ENCODE peak calls at places on chromosome 3, in five cellular contexts. U is SK-MEL-5; H is stimulated activated CD4-positive, alpha-beta T cell treated with anti-CD3 and anti-CD28 coated beads, TNF-alpha, amount 100 ng/mL, for 4 hours; W is Panc1; O is HEK293T. E is an unnamed sample.
A peak's percentile ranks its signal among the peaks of the same experiment; 100 is the strongest.

GRCh38 chr3:184556502-184557347 is 4.9 kb upstream of the EPHB3 start:
- DNase-seq in H (no peak), W (no peak), O (no peak), U (no peak), E (no peak)

GRCh38 chr3:73572371-73572770 is 52.4 kb downstream of the PDZRN3 start:
- DNase-seq in W (no peak), H (no peak), U (no peak), O (peak; percentile 21), E (no peak)

GRCh38 chr3:22885039-22885438 is 318.1 kb upstream of the UBE2E2 start:
- DNase-seq in H (no peak), W (no peak), O (no peak), U (no peak), E (no peak)

GRCh38 chr3:12193485-12194165 is 34.9 kb upstream of the TIMP4 start:
- DNase-seq in W (peak; percentile 86), O (no peak), U (peak; percentile 76), H (no peak), E (peak; percentile 100)

GRCh38 chr3:38805765-38806386 is 10.1 kb downstream of the SCN10A start:
- DNase-seq in O (peak; percentile 72), H (no peak), W (no peak), U (peak; percentile 64), E (peak; percentile 75)

GRCh38 chr3:69231929-69232437 is 109.6 kb upstream of the LMOD3 start:
- DNase-seq in U (peak; percentile 29), H (no peak), W (no peak), O (peak; percentile 51), E (peak; percentile 18)

GRCh38 chr3:121152573-121152972 is 244.6 kb downstream of the STXBP5L start:
- DNase-seq in O (peak; percentile 4), U (peak; percentile 61), W (peak; percentile 2), H (no peak), E (peak; percentile 3)

GRCh38 chr3:183555541-183556081 is at the start of gene KLHL6:
- DNase-seq in H (peak; percentile 55), U (no peak), W (no peak), O (no peak), E (no peak)

GRCh38 chr3:29932662-29933316 is 651.9 kb downstream of the RBMS3 start:
- DNase-seq in H (no peak), W (no peak), O (no peak), U (no peak), E (no peak)

GRCh38 chr3:69833591-69833990 is 94.3 kb downstream of the MITF start:
- DNase-seq in H (no peak), O (no peak), W (no peak), U (no peak), E (no peak)

E was measured in fibroblast of mammary gland.